ENCODE peak calls at places on chromosomes 5 and 9, in six cellular contexts. G is pancreas, Q is mucosa of descending colon, D is adrenal gland, A is left ventricle myocardium inferior, F is WERI-Rb-1. H is an unnamed sample.

GRCh38 chr9:88772602-88773001 is 218.7 kb upstream of the S1PR3 start:
- DNase-seq in G (no peak), Q (no peak), D (no peak), A (no peak), F (no peak), H (no peak)

GRCh38 chr5:1003296-1003937 is 5.2 kb upstream of the NKD2 start:
- DNase-seq in G (peak; percentile 70), Q (peak; percentile 60), D (peak; percentile 50), A (peak; percentile 19), F (peak; percentile 8), H (peak; percentile 57)

GRCh38 chr9:19967567-19968459 is 179.0 kb upstream of the SLC24A2 start:
- DNase-seq in G (no peak), Q (no peak), D (no peak), A (no peak), F (peak; percentile 57), H (no peak)

GRCh38 chr5:53089481-53089976 is 20.0 kb downstream of the MOCS2 start:
- DNase-seq in G (no peak), Q (no peak), D (no peak), A (no peak), F (no peak), H (no peak)

GRCh38 chr5:96459313-96460109 is 26.5 kb upstream of the PCSK1 start:
- DNase-seq in G (no peak), Q (no peak), D (no peak), A (no peak), F (no peak), H (no peak)

GRCh38 chr9:110850401-110851135 is 182.0 kb downstream of the MUSK start:
- DNase-seq in G (no peak), Q (no peak), D (no peak), A (no peak), F (no peak), H (no peak)

GRCh38 chr9:70940605-70941004 is 180.8 kb downstream of the TRPM3 start:
- DNase-seq in G (no peak), Q (no peak), D (no peak), A (no peak), F (no peak), H (no peak)

GRCh38 chr5:150485770-150486401 is 22.0 kb upstream of the NDST1 start:
- DNase-seq in G (peak; percentile 87), Q (peak; percentile 64), D (peak; percentile 79), A (peak; percentile 72), F (peak; percentile 83), H (peak; percentile 92)

GRCh38 chr9:20921362-20921761 is 110.1 kb downstream of the HACD4 start:
- DNase-seq in G (no peak), Q (no peak), D (no peak), A (no peak), F (no peak), H (no peak)

GRCh38 chr9:90343360-90343759 is 299.3 kb downstream of the DIRAS2 start:
- DNase-seq in G (no peak), Q (no peak), D (no peak), A (no peak), F (peak; percentile 81), H (no peak)

GRCh38 chr5:83563631-83564030 is 92.1 kb downstream of the VCAN start:
- DNase-seq in G (no peak), Q (no peak), D (no peak), A (no peak), F (no peak), H (peak; percentile 52)

GRCh38 chr9:27165670-27166069 is 56.6 kb downstream of the TEK start:
- DNase-seq in G (no peak), Q (no peak), D (no peak), A (no peak), F (no peak), H (no peak)

GRCh38 chr9:35350827-35351549 is 138.9 kb upstream of the RUSC2 start:
- DNase-seq in G (no peak), Q (no peak), D (no peak), A (no peak), F (no peak), H (no peak)

GRCh38 chr9:38120961-38121360 is 51.9 kb upstream of the SHB start:
- DNase-seq in G (no peak), Q (no peak), D (peak; percentile 5), A (no peak), F (no peak), H (no peak)

GRCh38 chr5:81361600-81361999 is 32.3 kb downstream of the ACOT12 start:
- DNase-seq in G (no peak), Q (no peak), D (no peak), A (no peak), F (peak; percentile 24), H (no peak)

GRCh38 chr9:107883496-107884120 is 394.0 kb upstream of the KLF4 start:
- DNase-seq in G (no peak), Q (peak; percentile 13), D (peak; percentile 70), A (no peak), F (no peak), H (no peak)

GRCh38 chr9:128684325-128685021 is 4.5 kb upstream of the SET start:
- DNase-seq in G (peak; percentile 94), Q (peak; percentile 92), D (peak; percentile 85), A (peak; percentile 71), F (peak; percentile 92), H (peak; percentile 88)

GRCh38 chr5:39506216-39506615 is 81.4 kb upstream of the DAB2 start:
- DNase-seq in G (no peak), Q (no peak), D (no peak), A (peak; percentile 21), F (no peak), H (no peak)

GRCh38 chr9:25716220-25716872 is 38.1 kb upstream of the TUSC1 start:
- DNase-seq in G (no peak), Q (peak; percentile 45), D (peak; percentile 53), A (no peak), F (no peak), H (no peak)

GRCh38 chr5:171420429-171421231 is 1.2 kb downstream of the FGF18 start:
- DNase-seq in G (peak; percentile 73), Q (peak; percentile 67), D (peak; percentile 79), A (peak; percentile 90), F (no peak), H (peak; percentile 61)

GRCh38 chr9:73080110-73080683 is 71.5 kb upstream of the ANXA1 start:
- DNase-seq in G (no peak), Q (peak; percentile 46), D (no peak), A (no peak), F (no peak), H (no peak)

GRCh38 chr9:69176446-69177135 is 2.5 kb downstream of the TJP2 start:
- DNase-seq in G (no peak), Q (no peak), D (no peak), A (no peak), F (no peak), H (no peak)
- H3K4me3 ChIP-seq in G (no peak overlapping the region), Q (no peak overlapping the region), D (no peak overlapping the region), A (no peak overlapping the region), F (no peak overlapping the region), H (peak overlapping the region; percentile 69)

GRCh38 chr9:77293949-77294348 is 116.6 kb downstream of the VPS13A start:
- DNase-seq in G (no peak), Q (no peak), D (no peak), A (no peak), F (no peak), H (no peak)

GRCh38 chr9:77290373-77290772 is 113.0 kb downstream of the VPS13A start:
- DNase-seq in G (no peak), Q (no peak), D (no peak), A (no peak), F (no peak), H (no peak)

DNA sequence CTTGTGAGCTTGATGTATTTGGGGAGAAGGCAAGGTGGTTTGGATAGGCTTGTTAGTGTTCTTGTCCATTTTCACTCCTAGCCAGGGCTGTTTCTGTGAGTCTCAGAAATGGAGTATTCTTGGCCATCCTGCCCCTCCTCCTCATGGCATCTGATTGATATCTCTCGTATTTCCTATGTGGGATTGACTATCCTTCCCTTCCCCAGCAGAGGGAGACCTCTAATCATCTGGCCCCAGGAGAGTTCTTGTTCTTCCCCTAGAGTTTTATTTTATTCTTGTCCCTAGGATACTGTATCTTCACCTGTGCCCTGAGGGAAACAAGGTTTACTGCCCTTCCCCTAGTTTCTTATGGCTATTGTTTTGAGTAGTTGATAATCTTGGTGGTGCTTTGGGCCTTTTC is 114.4 kb downstream of the VPS13A start:
- DNase-seq in G (no peak), Q (peak; percentile 6), D (no peak), A (no peak), F (peak; percentile 17), H (no peak)
- TF ChIP-seq CTCF in G (no peak), Q (no peak), D (no peak), A (peak; percentile 22), F (peak; percentile 43), H (peak; percentile 19)

DNA sequence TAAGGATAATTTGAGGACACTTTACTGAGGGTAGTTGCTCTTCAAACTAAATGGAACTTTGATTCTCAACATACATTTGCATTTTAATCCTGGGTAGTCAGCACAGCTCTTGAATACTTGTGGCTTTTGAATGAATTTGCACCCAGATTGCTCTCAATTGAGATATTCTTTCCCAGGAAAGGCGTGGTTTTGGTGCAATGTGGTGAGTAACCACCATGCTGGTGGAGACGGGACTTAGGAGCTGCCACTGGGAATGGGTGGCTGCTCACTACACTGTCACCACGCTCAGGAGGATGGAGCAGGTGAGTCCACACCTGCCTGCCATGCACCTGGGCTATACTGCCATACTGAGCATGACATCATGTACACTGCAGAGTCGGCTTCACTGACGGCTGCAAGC is 99.2 kb downstream of the IRX1 start:
- DNase-seq in G (no peak), Q (no peak), D (no peak), A (no peak), F (no peak), H (no peak)
- H3K36me3 ChIP-seq in G (no peaks in the 10 kb centered on the region), Q (no peaks in the 10 kb centered on the region), D (no peaks in the 10 kb centered on the region), A (no peaks in the 10 kb centered on the region), F (no peaks in the 10 kb centered on the region), H (no peaks in the 10 kb centered on the region)

GRCh38 chr5:119080975-119081374 is 10.1 kb downstream of the DMXL1 start:
- DNase-seq in G (no peak), Q (no peak), D (no peak), A (no peak), F (no peak), H (no peak)

GRCh38 chr5:119076080-119076479 is 5.2 kb downstream of the DMXL1 start:
- DNase-seq in G (no peak), Q (no peak), D (no peak), A (no peak), F (no peak), H (no peak)

GRCh38 chr5:119077444-119077843 is 6.6 kb downstream of the DMXL1 start:
- DNase-seq in G (no peak), Q (no peak), D (no peak), A (no peak), F (no peak), H (no peak)

GRCh38 chr5:119078870-119079269 is 8.0 kb downstream of the DMXL1 start:
- DNase-seq in G (no peak), Q (no peak), D (no peak), A (no peak), F (no peak), H (no peak)

DNA sequence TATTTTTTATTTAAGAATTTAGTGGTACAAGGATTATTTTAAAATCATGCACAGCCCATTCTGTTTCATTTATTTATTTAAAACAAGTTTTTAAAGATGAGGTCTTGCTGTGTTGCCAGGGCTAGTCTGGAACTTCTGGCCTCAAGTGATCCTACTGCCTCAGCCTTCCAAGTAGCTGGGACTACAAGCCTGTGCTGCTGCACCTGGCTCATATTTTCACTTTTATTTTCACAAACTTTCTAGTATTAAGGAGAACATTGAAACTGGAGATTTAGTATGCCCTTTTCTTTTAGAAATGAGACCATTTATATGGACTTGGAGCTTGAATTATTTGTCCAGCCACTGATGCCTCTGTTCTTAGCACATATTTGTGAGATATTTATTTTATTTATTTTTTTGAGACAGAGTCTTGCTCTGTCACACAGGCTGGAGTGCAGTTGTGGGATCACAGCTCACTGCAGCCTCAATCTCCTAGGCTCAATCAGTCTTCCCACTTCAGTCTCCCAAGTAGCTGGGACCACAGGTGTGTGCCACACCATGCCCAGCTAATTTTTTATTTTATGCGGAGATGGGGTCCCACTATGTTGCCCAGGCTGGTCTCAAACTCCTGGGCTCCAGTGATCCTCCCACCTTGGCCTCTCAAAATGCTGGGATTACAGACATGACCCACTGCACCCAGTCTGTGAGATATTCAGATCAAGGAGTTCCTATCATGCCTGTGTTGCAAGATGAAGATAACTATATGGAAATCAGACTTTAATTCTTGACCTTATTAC is 7.4 kb downstream of the DMXL1 start:
- DNase-seq in G (no peak), Q (no peak), D (no peak), A (no peak), F (no peak), H (no peak)
- H3K4me3 ChIP-seq in G (no peak overlapping the region), Q (no peak overlapping the region), D (no peak overlapping the region), A (no peak overlapping the region), F (no peak overlapping the region), H (no peak overlapping the region)

H was measured in right lobe of liver.